ENCODE peak calls at places on chromosome 9, in five cellular contexts. O is T-helper 9 cell, Q is NCI-H2029, T is AG09309, V is COLO829. F is an unnamed sample.

GRCh38 chr9:36142510-36143161 is 6.1 kb downstream of the GLIPR2 start:
- DNase-seq in O (no peak), T (no peak), V (no peak), Q (no peak), F (no peak)

GRCh38 chr9:15103321-15103720 is 193.1 kb upstream of the FREM1 start:
- DNase-seq in V (peak; percentile 62), T (no peak), O (no peak), Q (no peak), F (no peak)

GRCh38 chr9:136133191-136133958 is 14.7 kb upstream of the TMEM250 start:
- DNase-seq in Q (peak; percentile 40), V (no peak), T (no peak), O (no peak), F (peak; percentile 91)

GRCh38 chr9:73640971-73641370 is 489.3 kb downstream of the ANXA1 start:
- DNase-seq in Q (no peak), O (no peak), V (no peak), T (no peak), F (no peak)

GRCh38 chr9:27865031-27865438 is 291.8 kb upstream of the C9orf72 start:
- DNase-seq in O (no peak), Q (peak; percentile 5), V (no peak), T (no peak), F (no peak)

GRCh38 chr9:86407022-86407421 is 52.8 kb upstream of the TUT7 start:
- DNase-seq in T (no peak), Q (no peak), O (no peak), V (no peak), F (no peak)

GRCh38 chr9:75185585-75186170 is 97.4 kb downstream of the OSTF1 start:
- DNase-seq in O (peak; percentile 33), T (no peak), V (peak; percentile 35), Q (no peak), F (no peak)

GRCh38 chr9:14427419-14427818 is 113.5 kb upstream of the NFIB start:
- DNase-seq in O (no peak), V (no peak), T (no peak), Q (no peak), F (no peak)

GRCh38 chr9:135001526-135001925 is 83.8 kb upstream of the FCN1 start:
- DNase-seq in T (no peak), O (no peak), V (no peak), Q (no peak), F (no peak)

GRCh38 chr9:128383007-128383753 is 12.0 kb downstream of the URM1 start:
- DNase-seq in Q (no peak), T (no peak), V (no peak), O (no peak), F (no peak)

GRCh38 chr9:107588393-107588792 is 98.8 kb upstream of the KLF4 start:
- DNase-seq in V (no peak), Q (no peak), O (no peak), T (no peak), F (no peak)

GRCh38 chr9:125995706-125996105 is 248.5 kb downstream of the PBX3 start:
- DNase-seq in T (no peak), O (no peak), V (no peak), Q (no peak), F (no peak)

GRCh38 chr9:114154597-114155102 is 687 bp upstream of the COL27A1 start:
- DNase-seq in T (no peak), Q (no peak), O (no peak), V (no peak), F (peak; percentile 46)

GRCh38 chr9:23044549-23044948 is 597.9 kb downstream of the DMRTA1 start:
- DNase-seq in V (no peak), T (no peak), Q (no peak), O (no peak), F (no peak)

GRCh38 chr9:124666642-124667041 is 104.5 kb downstream of the NR6A1 start:
- DNase-seq in T (no peak), Q (no peak), O (no peak), V (no peak), F (no peak)

GRCh38 chr9:29816954-29817703 is 2243.8 kb upstream of the C9orf72 start:
- DNase-seq in O (no peak), V (no peak), T (no peak), Q (no peak), F (no peak)

GRCh38 chr9:108270041-108270440 is 585.7 kb downstream of the ACTL7B start:
- DNase-seq in T (no peak), O (no peak), Q (no peak), V (no peak), F (no peak)

GRCh38 chr9:94687451-94687850 is 39.0 kb upstream of the AOPEP start:
- DNase-seq in V (no peak), O (no peak), T (no peak), Q (peak; percentile 60), F (no peak)

GRCh38 chr9:111872886-111873285 is 23.7 kb upstream of the UGCG start:
- DNase-seq in T (no peak), V (no peak), Q (no peak), O (no peak), F (no peak)

GRCh38 chr9:134316444-134317160 is 9.7 kb upstream of the RXRA start:
- DNase-seq in O (no peak), T (no peak), Q (no peak), V (no peak), F (no peak)

GRCh38 chr9:18447131-18447530 is 26.8 kb upstream of the ADAMTSL1 start:
- DNase-seq in O (no peak), T (no peak), Q (no peak), V (no peak), F (no peak)

GRCh38 chr9:6355728-6356127 is 27.6 kb downstream of the TPD52L3 start:
- DNase-seq in O (no peak), T (peak; percentile 17), Q (no peak), V (peak; percentile 22), F (no peak)

GRCh38 chr9:93675336-93676150 is 99.2 kb downstream of the PHF2 start:
- DNase-seq in O (no peak), Q (no peak), T (no peak), V (no peak), F (no peak)

GRCh38 chr9:38227061-38227540 is 158.1 kb upstream of the SHB start:
- DNase-seq in T (peak; percentile 46), V (peak; percentile 30), O (peak; percentile 27), Q (peak; percentile 93), F (peak; percentile 54)

F was measured in HuH-7.5.